ENCODE peak calls at places on chromosomes 16 and 17, in nine cellular contexts. K, V, S, L, C, X, Y, F and U are unnamed samples.

GRCh38 chr17:57918017-57918895 is 37.0 kb downstream of the CUEDC1 start:
- DNase-seq in S (no peak), X (no peak), L (peak), F (no peak), C (no peak), K (no peak), Y (no peak), V (no peak), U (peak)

GRCh38 chr17:9178319-9178718 is 157.0 kb downstream of the NTN1 start:
- DNase-seq in X (no peak), V (no peak), S (no peak), K (no peak), C (no peak), Y (no peak), L (no peak), F (no peak), U (no peak)

GRCh38 chr16:77789085-77789611 is 784 bp downstream of the VAT1L start:
- DNase-seq in C (no peak), L (peak), F (no peak), S (no peak), V (no peak), Y (peak), K (no peak), X (no peak), U (no peak)

GRCh38 chr17:56613131-56613530 is 19.6 kb downstream of the NOG start:
- DNase-seq in C (no peak), Y (no peak), S (no peak), K (no peak), F (no peak), L (no peak), V (no peak), X (no peak), U (no peak)

GRCh38 chr17:68613739-68614298 is 12.7 kb upstream of the FAM20A start:
- DNase-seq in K (no peak), C (no peak), X (no peak), Y (peak), V (peak), L (no peak), S (no peak), F (peak), U (peak)

GRCh38 chr16:49492090-49492801 is 118.6 kb downstream of the C16orf78 start:
- DNase-seq in S (no peak), C (peak), Y (peak), X (no peak), V (no peak), L (peak), K (peak), F (no peak), U (peak)

GRCh38 chr17:6323626-6324356 is 111.1 kb downstream of the AIPL1 start:
- DNase-seq in X (no peak), F (no peak), Y (no peak), L (no peak), C (no peak), K (peak), V (no peak), S (no peak), U (peak)

GRCh38 chr16:27758544-27758943 is 208.6 kb downstream of the KATNIP start:
- DNase-seq in V (no peak), S (no peak), C (no peak), L (no peak), Y (no peak), F (no peak), K (no peak), X (no peak), U (no peak)

GRCh38 chr17:45227101-45227591 is 5.5 kb downstream of the FMNL1 start:
- DNase-seq in S (peak), K (no peak), V (no peak), Y (no peak), C (no peak), L (peak), X (no peak), F (no peak), U (peak)

GRCh38 chr17:63832014-63832413 is 4.6 kb upstream of the FTSJ3 start:
- DNase-seq in S (no peak), F (no peak), K (no peak), Y (no peak), V (no peak), L (no peak), X (no peak), C (no peak), U (no peak)

GRCh38 chr17:64055183-64056142 is 35.0 kb upstream of the ICAM2 start:
- DNase-seq in X (no peak), F (no peak), K (no peak), S (no peak), L (peak), Y (no peak), C (no peak), V (no peak), U (no peak)

GRCh38 chr16:81195907-81196534 is 42.5 kb upstream of the BCO1 start:
- DNase-seq in F (no peak), S (no peak), K (no peak), C (no peak), Y (no peak), L (no peak), V (no peak), X (no peak), U (no peak)

GRCh38 chr16:81201267-81201666 is 37.2 kb upstream of the BCO1 start:
- DNase-seq in S (no peak), L (no peak), C (no peak), X (no peak), F (no peak), V (no peak), K (no peak), Y (no peak), U (no peak)

GRCh38 chr16:81198635-81199034 is 39.9 kb upstream of the BCO1 start:
- DNase-seq in K (no peak), X (no peak), S (no peak), F (no peak), C (no peak), L (peak), V (no peak), Y (peak), U (no peak)
- TF ChIP-seq CTCF in K (no peak), X (peak), S (no peak), F (peak), C (no peak), L (peak), V (no peak), Y (peak), U (peak)

GRCh38 chr16:5069854-5070253 is 1.8 kb upstream of the ALG1 start:
- DNase-seq in F (no peak), V (no peak), S (no peak), C (no peak), K (no peak), X (no peak), Y (no peak), L (no peak), U (no peak)
- TF ChIP-seq CTCF in F (no peak), V (no peak), S (no peak), C (no peak), K (no peak), X (no peak), Y (no peak), L (no peak), U (no peak)

DNA sequence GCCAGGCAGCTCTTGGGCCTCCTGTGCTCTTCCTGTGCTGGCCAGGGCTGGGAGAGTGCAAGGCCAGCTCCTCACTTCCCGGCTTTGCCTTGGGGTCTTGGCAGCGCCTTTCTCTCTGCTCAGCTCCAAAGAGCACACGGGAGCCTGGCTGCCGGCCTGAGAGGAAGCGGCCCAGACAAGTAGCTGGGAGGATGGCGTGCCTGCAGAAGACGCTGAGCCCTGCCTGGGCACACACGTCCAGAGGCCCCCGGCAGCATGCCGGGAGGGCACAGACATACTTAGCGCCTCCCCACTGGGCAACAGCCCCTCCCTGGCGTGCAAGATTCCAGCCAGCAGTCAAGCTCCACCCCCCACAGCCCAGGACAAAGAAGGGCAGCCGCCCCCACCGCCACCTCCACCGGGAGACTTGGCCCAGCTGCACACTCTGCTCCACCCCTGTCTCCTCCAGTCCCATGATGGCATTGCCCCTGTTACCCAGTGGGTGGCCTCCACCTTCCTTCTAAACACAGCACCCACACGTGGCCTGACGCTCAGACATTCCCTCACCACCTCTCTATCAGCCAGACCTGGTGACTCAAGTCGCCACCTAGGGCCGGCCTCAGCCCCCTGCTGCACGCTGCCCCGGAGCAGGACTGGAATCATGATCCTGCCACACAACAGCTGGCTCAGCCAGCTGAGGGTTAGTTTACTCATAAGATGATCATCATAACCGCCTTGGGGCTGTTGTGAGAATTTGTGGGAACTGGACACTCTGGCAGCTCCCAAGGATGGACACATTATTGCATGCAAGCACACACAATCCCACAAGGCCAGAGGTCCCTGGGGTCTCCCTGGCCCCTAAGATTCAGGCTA is 12.4 kb downstream of the SGCA start:
- DNase-seq in C (peak), K (peak), S (peak), X (no peak), V (peak), F (peak), Y (peak), L (peak), U (peak)
- TF ChIP-seq CTCF in C (peak), K (peak), S (peak), X (peak), V (peak), F (peak), Y (peak), L (peak), U (peak)

DNA sequence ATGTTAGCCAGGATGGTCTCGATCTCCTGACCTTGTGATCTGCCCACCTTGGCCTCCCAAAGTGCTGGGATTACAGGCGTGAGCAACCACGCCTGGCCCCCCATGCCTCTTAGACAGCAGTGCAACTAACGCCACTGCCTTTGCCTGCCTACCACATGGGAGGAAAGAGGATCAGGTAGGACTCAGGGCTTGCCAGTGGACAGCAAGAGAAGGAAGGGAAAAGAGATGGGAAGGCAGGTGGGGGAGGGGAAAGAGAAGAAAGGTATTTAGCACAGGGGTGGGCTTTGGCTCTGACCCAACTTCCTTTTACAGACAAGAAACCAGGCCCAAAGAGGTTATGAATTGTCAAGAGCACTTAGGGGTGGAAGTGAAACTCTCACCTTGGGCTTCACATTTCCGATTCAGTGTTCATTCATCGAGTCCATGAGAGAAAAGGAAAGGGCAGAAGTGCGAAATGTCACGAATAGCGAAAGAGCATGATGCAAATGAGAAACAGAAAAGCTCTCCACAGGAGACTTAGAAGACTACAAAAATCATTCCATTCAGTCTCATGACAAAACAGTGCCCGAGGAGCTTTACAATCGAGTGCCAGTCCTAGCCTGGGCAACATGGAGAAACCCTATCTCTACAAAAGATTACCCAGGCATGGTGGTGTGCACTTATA is 36.4 kb downstream of the CDK5R1 start:
- DNase-seq in F (no peak), C (no peak), K (no peak), X (no peak), Y (no peak), S (no peak), V (no peak), L (no peak), U (no peak)
- TF ChIP-seq CTCF in F (no peak), C (no peak), K (no peak), X (no peak), Y (no peak), S (no peak), V (no peak), L (no peak), U (no peak)